ENCODE peak calls at places on chromosomes 13 and 19, in four cellular contexts. U is Panc1, T is choroid plexus epithelial cell, L is Calu3. W is an unnamed sample.

GRCh38 chr19:8257052-8257443 is 47.9 kb downstream of the CERS4 start:
- DNase-seq in U (no peak), T (no peak), L (no peak), W (no peak)

GRCh38 chr19:8320564-8321066 is 560 bp downstream of the NDUFA7 start:
- DNase-seq in U (no peak), T (no peak), L (no peak), W (no peak)

GRCh38 chr19:4633140-4633967 is 6.0 kb upstream of the TNFAIP8L1 start:
- DNase-seq in U (peak), T (peak), L (peak), W (peak)

GRCh38 chr19:41929536-41930071 is 1.4 kb upstream of the ERFL start:
- DNase-seq in U (no peak), T (no peak), L (no peak), W (no peak)

GRCh38 chr13:88806438-88806837 is 1135.3 kb downstream of the SLITRK5 start:
- DNase-seq in U (no peak), T (no peak), L (no peak), W (no peak)

GRCh38 chr19:41951686-41952172 is 7.4 kb downstream of the RABAC1 start:
- DNase-seq in U (peak), T (peak), L (peak), W (peak)

GRCh38 chr19:11420429-11420893 is 1.3 kb upstream of the RGL3 start:
- DNase-seq in U (no peak), T (no peak), L (peak), W (no peak)

GRCh38 chr13:100525453-100526298 is 62.9 kb downstream of the GGACT start:
- DNase-seq in U (no peak), T (peak), L (no peak), W (no peak)

GRCh38 chr19:41302624-41303351 is 7.2 kb upstream of the CCDC97 start:
- DNase-seq in U (no peak), T (no peak), L (no peak), W (peak)

GRCh38 chr19:7506385-7507328 is 9.2 kb upstream of the ZNF358 start:
- DNase-seq in U (peak), T (peak), L (peak), W (peak)

GRCh38 chr13:30870916-30871712 is 35.0 kb upstream of the MEDAG start:
- DNase-seq in U (no peak), T (no peak), L (no peak), W (no peak)

GRCh38 chr19:12156254-12157058 is at the start of gene ZNF625:
- DNase-seq in U (no peak), T (peak), L (no peak), W (peak)

GRCh38 chr13:108895220-108895704 is 265.9 kb downstream of the MYO16 start:
- DNase-seq in U (no peak), T (peak), L (peak), W (no peak)

GRCh38 chr19:17346109-17346671 is 8.8 kb downstream of the GTPBP3 start:
- DNase-seq in U (no peak), T (peak), L (peak), W (peak)

GRCh38 chr19:5058456-5059190 is 89.7 kb downstream of the KDM4B start:
- DNase-seq in U (no peak), T (no peak), L (no peak), W (no peak)

GRCh38 chr19:46015961-46016425 is 6.9 kb downstream of the PGLYRP1 start:
- DNase-seq in U (no peak), T (no peak), L (no peak), W (peak)

GRCh38 chr13:29681859-29682258 is 86.4 kb upstream of the SLC7A1 start:
- DNase-seq in U (no peak), T (no peak), L (no peak), W (no peak)

GRCh38 chr19:18220632-18221275 is 5.5 kb downstream of the PDE4C start:
- DNase-seq in U (no peak), T (no peak), L (peak), W (no peak)

DNA sequence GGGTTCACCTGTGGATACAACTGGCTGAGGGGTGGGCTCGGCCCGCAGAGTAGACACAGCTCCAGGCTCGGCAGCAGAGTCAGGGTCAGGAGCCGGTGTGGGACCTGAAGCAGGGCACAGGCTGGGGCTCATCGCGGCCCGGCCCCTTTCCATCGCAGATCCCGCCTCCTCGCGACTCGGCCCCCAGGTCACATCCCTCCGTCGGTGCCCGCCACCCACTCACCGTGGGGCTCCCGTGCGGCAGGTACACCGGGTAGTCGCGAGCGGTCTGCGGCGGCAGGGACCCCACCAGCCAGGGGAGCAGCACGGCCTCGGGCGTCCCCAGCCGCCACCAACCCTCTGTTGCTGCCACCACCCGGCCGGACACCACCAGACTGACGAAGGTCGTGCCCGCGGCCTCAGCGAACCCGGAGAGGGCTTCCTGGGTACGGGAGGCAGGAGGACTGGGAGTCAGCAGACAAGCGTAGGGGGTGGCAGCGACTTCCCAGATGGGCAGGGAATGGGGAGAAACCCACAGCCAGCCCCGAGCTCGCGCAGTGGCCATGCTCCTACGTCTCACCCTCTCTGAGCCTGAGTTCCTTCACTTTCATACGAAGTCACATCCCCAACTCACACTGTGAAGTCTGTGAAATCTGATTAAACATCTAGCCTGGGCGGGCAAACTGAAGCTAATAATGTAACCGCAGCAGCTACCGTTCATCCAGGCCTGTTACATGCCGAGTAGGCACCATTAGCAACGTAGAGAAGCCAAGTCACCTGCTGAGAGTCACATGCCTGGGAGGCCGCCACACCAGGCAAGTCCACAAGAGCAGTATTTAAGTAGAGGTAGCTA is 3.7 kb downstream of the FUZ start:
- DNase-seq in U (no peak), T (peak), L (no peak), W (no peak)
- TF ChIP-seq CTCF in U (no peak), T (no peak), L (no peak), W (no peak)

GRCh38 chr13:85816413-85816812 is 17.2 kb upstream of the SLITRK6 start:
- DNase-seq in U (no peak), T (peak), L (no peak), W (no peak)
- TF ChIP-seq CTCF in U (no peak), T (peak), L (no peak), W (no peak)

GRCh38 chr19:43425567-43426392 is 11.1 kb downstream of the TEX101 start:
- DNase-seq in U (no peak), T (peak), L (peak), W (no peak)
- TF ChIP-seq CTCF in U (peak), T (peak), L (peak), W (peak)

GRCh38 chr13:27053235-27053884 is 118.3 kb downstream of the USP12 start:
- DNase-seq in U (no peak), T (peak), L (no peak), W (no peak)
- TF ChIP-seq CTCF in U (no peak), T (no peak), L (no peak), W (no peak)